ENCODE peak calls at places on chromosomes 7 and 10, in eight cellular contexts. T is endothelial cell of umbilical vein, U is Peyer's patch, Z is ovary, O is IMR-90, G is psoas muscle, D is astrocyte, X is cardiac fibroblast. Q is an unnamed sample.

GRCh38 chr7:45105588-45106188 is 5.8 kb downstream of the TBRG4 start:
- DNase-seq in T (no peak), U (no peak), Z (no peak), O (no peak), G (no peak), D (no peak), X (no peak), Q (no peak)

GRCh38 chr10:114683593-114683992 is 25.5 kb upstream of the ABLIM1 start:
- DNase-seq in T (peak; percentile 54), U (no peak), Z (no peak), O (no peak), G (no peak), D (no peak), X (no peak), Q (no peak)

GRCh38 chr7:103947026-103947655 is 42.3 kb downstream of the RELN start:
- DNase-seq in T (no peak), U (no peak), Z (no peak), O (peak; percentile 31), G (no peak), D (no peak), X (no peak), Q (no peak)

GRCh38 chr10:1853801-1854200 is 116.5 kb upstream of the ADARB2 start:
- DNase-seq in T (no peak), U (no peak), Z (no peak), O (no peak), G (no peak), D (no peak), X (no peak), Q (no peak)

GRCh38 chr7:158001003-158001402 is 586.6 kb downstream of the PTPRN2 start:
- DNase-seq in T (no peak), U (no peak), Z (no peak), O (no peak), G (no peak), D (no peak), X (no peak), Q (no peak)

GRCh38 chr10:52357986-52358385 is 43.9 kb downstream of the DKK1 start:
- DNase-seq in T (no peak), U (no peak), Z (no peak), O (peak; percentile 9), G (no peak), D (peak; percentile 22), X (peak; percentile 52), Q (no peak)

GRCh38 chr7:137146552-137146961 is 197.0 kb downstream of the PTN start:
- DNase-seq in T (no peak), U (no peak), Z (no peak), O (peak; percentile 94), G (no peak), D (peak; percentile 99), X (peak; percentile 46), Q (no peak)

GRCh38 chr10:124647421-124648130 is 96.6 kb downstream of the FAM53B start:
- DNase-seq in T (peak; percentile 46), U (peak; percentile 92), Z (no peak), O (peak; percentile 20), G (peak; percentile 59), D (no peak), X (peak; percentile 57), Q (peak; percentile 89)

GRCh38 chr10:59234814-59235429 is 58.5 kb downstream of the PHYHIPL start:
- DNase-seq in T (peak; percentile 41), U (no peak), Z (peak; percentile 30), O (peak; percentile 58), G (no peak), D (peak; percentile 42), X (peak; percentile 67), Q (peak; percentile 78)

GRCh38 chr7:468681-469590 is 50.7 kb downstream of the PDGFA start:
- DNase-seq in T (peak; percentile 51), U (no peak), Z (peak; percentile 9), O (peak; percentile 68), G (no peak), D (peak; percentile 55), X (peak; percentile 40), Q (no peak)

GRCh38 chr10:30178565-30178964 is 119.2 kb upstream of the JCAD start:
- DNase-seq in T (no peak), U (no peak), Z (no peak), O (peak; percentile 91), G (no peak), D (peak; percentile 63), X (peak; percentile 92), Q (no peak)

GRCh38 chr7:33982425-33982786 is 77.1 kb downstream of the BMPER start:
- DNase-seq in T (peak; percentile 41), U (no peak), Z (no peak), O (peak; percentile 76), G (no peak), D (peak; percentile 63), X (peak; percentile 60), Q (no peak)

GRCh38 chr10:119677904-119678755 is 26.9 kb downstream of the BAG3 start:
- DNase-seq in T (no peak), U (no peak), Z (no peak), O (no peak), G (no peak), D (no peak), X (no peak), Q (no peak)

GRCh38 chr10:113128450-113129105 is 178.5 kb downstream of the TCF7L2 start:
- DNase-seq in T (no peak), U (no peak), Z (no peak), O (no peak), G (no peak), D (no peak), X (peak; percentile 28), Q (no peak)
- H3K4me3 ChIP-seq in T (no peak overlapping the region), U (no peak overlapping the region), Z (no peak overlapping the region), O (no peak overlapping the region), G (peak overlapping the region; percentile 32), D (no peak overlapping the region), X (no peak overlapping the region), Q (no peak overlapping the region)

GRCh38 chr10:101446071-101446470 is 92.1 kb downstream of the BTRC start:
- DNase-seq in T (no peak), U (no peak), Z (no peak), O (no peak), G (no peak), D (no peak), X (no peak), Q (no peak)

GRCh38 chr10:101444499-101444898 is 90.5 kb downstream of the BTRC start:
- DNase-seq in T (no peak), U (no peak), Z (no peak), O (no peak), G (no peak), D (no peak), X (no peak), Q (no peak)

GRCh38 chr10:101442456-101442800 is 88.5 kb downstream of the BTRC start:
- DNase-seq in T (no peak), U (no peak), Z (no peak), O (no peak), G (no peak), D (no peak), X (no peak), Q (no peak)

GRCh38 chr10:101441539-101442455 is 87.8 kb downstream of the BTRC start:
- DNase-seq in T (peak; percentile 70), U (no peak), Z (no peak), O (peak; percentile 78), G (no peak), D (peak; percentile 69), X (peak; percentile 89), Q (no peak)

GRCh38 chr10:101444058-101444457 is 90.1 kb downstream of the BTRC start:
- DNase-seq in T (peak; percentile 32), U (no peak), Z (no peak), O (peak; percentile 17), G (no peak), D (no peak), X (peak; percentile 24), Q (no peak)
- TF ChIP-seq CTCF in T (no peak), U (no peak), Z (no peak), O (peak; percentile 27), G (no peak), D (peak; percentile 36), X (peak; percentile 31), Q (no peak)

GRCh38 chr7:47604496-47604890 is 22.6 kb upstream of the TNS3 start:
- DNase-seq in T (no peak), U (no peak), Z (no peak), O (no peak), G (no peak), D (no peak), X (no peak), Q (no peak)

GRCh38 chr7:47600199-47601118 is 18.5 kb upstream of the TNS3 start:
- DNase-seq in T (peak; percentile 55), U (peak; percentile 39), Z (no peak), O (peak; percentile 86), G (no peak), D (peak; percentile 79), X (peak; percentile 83), Q (no peak)

GRCh38 chr7:47601881-47602249 is 20.0 kb upstream of the TNS3 start:
- DNase-seq in T (no peak), U (no peak), Z (no peak), O (no peak), G (no peak), D (no peak), X (no peak), Q (no peak)

GRCh38 chr7:47602272-47603004 is 20.5 kb upstream of the TNS3 start:
- DNase-seq in T (no peak), U (no peak), Z (no peak), O (no peak), G (no peak), D (no peak), X (no peak), Q (no peak)

DNA sequence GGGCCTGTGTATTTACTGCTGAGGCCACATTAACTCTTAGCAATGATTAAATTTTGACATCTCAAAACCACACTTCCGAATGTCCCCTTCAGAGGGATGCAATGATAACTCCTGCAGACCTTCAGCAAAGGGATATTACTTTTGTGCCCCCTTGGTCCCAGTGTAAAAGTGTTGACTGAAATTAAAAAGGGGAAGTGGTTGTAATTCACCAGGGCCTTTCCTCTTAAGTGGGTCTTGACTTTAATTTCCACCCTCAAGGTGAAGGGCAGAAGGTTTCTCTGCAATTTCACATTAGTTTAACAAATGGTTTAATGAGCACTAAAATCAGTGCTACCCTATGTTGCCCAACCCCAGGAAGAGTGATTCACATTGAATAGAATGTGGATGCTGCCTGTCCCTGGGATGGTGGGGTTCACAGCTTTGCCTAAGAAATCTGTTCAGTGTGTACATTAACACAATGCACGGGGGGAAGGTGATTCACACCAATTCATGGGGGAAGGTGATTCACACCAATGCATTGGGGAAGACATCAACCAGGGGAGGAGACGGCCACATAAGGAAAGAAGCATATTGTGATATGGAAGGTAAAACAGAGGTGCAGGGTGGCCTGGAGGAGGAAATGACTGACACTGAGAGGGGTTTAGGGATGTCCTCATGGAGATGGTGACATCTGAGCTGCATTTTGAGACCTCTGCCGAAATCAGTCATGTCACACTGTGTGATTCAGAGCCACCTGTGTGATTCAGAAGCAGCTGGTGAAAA is 19.4 kb upstream of the TNS3 start:
- DNase-seq in T (peak; percentile 71), U (no peak), Z (no peak), O (peak; percentile 96), G (no peak), D (peak; percentile 91), X (peak; percentile 75), Q (no peak)
- H3K4me3 ChIP-seq in T (no peak overlapping the region), U (no peak overlapping the region), Z (no peak overlapping the region), O (no peak overlapping the region), G (no peak overlapping the region), D (peak overlapping the region; percentile 24), X (no peak overlapping the region), Q (no peak overlapping the region)

DNA sequence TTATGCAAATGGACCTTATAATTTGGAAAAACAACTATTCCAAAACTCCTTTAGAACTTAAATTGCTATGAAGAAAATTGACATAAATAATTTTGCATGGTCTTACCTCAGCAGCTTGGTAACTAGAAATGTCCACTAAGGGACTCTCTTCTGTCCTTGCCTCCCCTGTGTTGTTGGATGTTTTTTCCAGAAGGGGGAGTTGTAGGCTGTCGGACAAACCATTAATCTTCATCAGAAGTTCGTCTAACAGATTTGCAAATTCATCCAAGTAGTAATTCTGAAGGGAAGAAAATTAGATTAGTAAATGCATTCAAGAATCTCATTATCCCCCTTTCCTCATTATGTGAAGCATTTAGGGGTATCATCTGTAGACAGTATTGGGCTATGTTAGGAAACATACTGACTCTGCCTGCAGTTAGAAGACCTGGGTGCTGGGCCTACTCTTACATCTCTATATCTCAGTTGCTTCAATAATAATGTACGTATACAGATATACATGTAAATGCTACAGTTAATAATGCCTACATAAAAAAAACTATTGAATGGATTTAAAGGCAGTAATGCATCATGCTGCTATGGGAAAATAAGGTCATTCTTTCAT is 155.6 kb downstream of the PKD1L1 start:
- DNase-seq in T (peak; percentile 69), U (no peak), Z (no peak), O (no peak), G (no peak), D (no peak), X (peak; percentile 59), Q (no peak)
- TF ChIP-seq CTCF in T (peak; percentile 52), U (no peak), Z (no peak), O (no peak), G (peak; percentile 17), D (peak; percentile 46), X (peak; percentile 40), Q (no peak)